ENCODE peak calls at places on chromosomes 5 and 9, in nine cellular contexts. X, I, R, Y, Q, Z, S, A and N are unnamed samples.

GRCh38 chr9:110591526-110591925 is 12.0 kb upstream of the SVEP1 start:
- DNase-seq in A (no peak), Q (no peak), Z (no peak), X (no peak), R (no peak), S (no peak), I (no peak), Y (no peak), N (no peak)

GRCh38 chr5:136082390-136083193 is 50.1 kb upstream of the SMAD5 start:
- DNase-seq in I (no peak), R (peak), X (no peak), Z (peak), S (peak), Y (peak), Q (no peak), A (peak), N (peak)

GRCh38 chr5:74337252-74338100 is 303.1 kb downstream of the ENC1 start:
- DNase-seq in S (no peak), I (no peak), X (no peak), R (no peak), A (no peak), Z (no peak), Y (no peak), Q (no peak), N (no peak)

GRCh38 chr9:83981126-83981871 is 694 bp downstream of the RMI1 start:
- DNase-seq in R (peak), Z (no peak), Y (peak), I (no peak), S (peak), Q (no peak), A (peak), X (no peak), N (no peak)

GRCh38 chr5:113242481-113243348 is 192.1 kb downstream of the TSSK1B start:
- DNase-seq in A (no peak), Z (no peak), S (no peak), X (no peak), R (no peak), Q (peak), Y (no peak), I (no peak), N (no peak)

GRCh38 chr9:73981405-73981804 is 515.7 kb upstream of the RORB start:
- DNase-seq in Q (no peak), I (no peak), Z (no peak), A (no peak), R (no peak), Y (no peak), S (no peak), X (no peak), N (no peak)

GRCh38 chr5:180095545-180095944 is 24.0 kb upstream of the RNF130 start:
- DNase-seq in I (no peak), Y (no peak), S (no peak), A (no peak), R (no peak), Q (no peak), Z (no peak), X (no peak), N (no peak)

GRCh38 chr5:151709109-151709735 is 22.5 kb upstream of the SPARC start:
- DNase-seq in Q (no peak), S (no peak), R (no peak), Y (no peak), Z (no peak), A (no peak), X (no peak), I (no peak), N (no peak)

GRCh38 chr9:112719292-112719691 is 1.4 kb upstream of the INIP start:
- DNase-seq in I (no peak), A (no peak), S (no peak), Q (peak), X (no peak), R (no peak), Z (no peak), Y (no peak), N (no peak)

GRCh38 chr5:134370306-134370870 is 981 bp upstream of the UBE2B start:
- DNase-seq in Z (no peak), Y (no peak), I (no peak), S (no peak), A (no peak), X (peak), Q (no peak), R (no peak), N (no peak)

GRCh38 chr5:73531356-73531755 is 33.1 kb downstream of the BTF3 start:
- DNase-seq in I (no peak), Q (no peak), X (no peak), A (no peak), R (no peak), Y (no peak), Z (no peak), S (no peak), N (no peak)

GRCh38 chr5:16152601-16153568 is 26.7 kb downstream of the MARCHF11 start:
- DNase-seq in Y (no peak), S (no peak), Q (no peak), I (no peak), Z (no peak), X (no peak), A (no peak), R (no peak), N (no peak)

GRCh38 chr5:53355316-53355715 is 125.1 kb upstream of the FST start:
- DNase-seq in Z (no peak), Q (no peak), A (no peak), R (no peak), I (no peak), X (no peak), S (no peak), Y (no peak), N (no peak)

GRCh38 chr9:122051401-122052346 is 41.4 kb downstream of the TTLL11 start:
- DNase-seq in S (no peak), I (no peak), R (no peak), Q (no peak), Y (no peak), Z (no peak), A (no peak), X (no peak), N (no peak)

GRCh38 chr5:169914766-169915165 is 65.5 kb downstream of the INSYN2B start:
- DNase-seq in R (peak), Z (peak), I (no peak), S (no peak), Q (no peak), Y (no peak), X (peak), A (peak), N (peak)

GRCh38 chr9:135221576-135221950 is 134.1 kb downstream of the OLFM1 start:
- DNase-seq in I (no peak), S (no peak), R (no peak), X (no peak), Y (no peak), Q (no peak), A (no peak), Z (no peak), N (no peak)

GRCh38 chr9:113349434-113350337 is at the start of gene BSPRY:
- DNase-seq in I (no peak), Y (peak), S (no peak), Q (no peak), X (peak), Z (no peak), R (no peak), A (no peak), N (no peak)

GRCh38 chr5:36459191-36460135 is 146.9 kb upstream of the SLC1A3 start:
- DNase-seq in Y (no peak), A (peak), R (no peak), X (no peak), Q (no peak), Z (no peak), S (no peak), I (no peak), N (no peak)

GRCh38 chr9:128771094-128771721 is 519 bp downstream of the ZER1 start:
- DNase-seq in I (no peak), S (peak), Q (no peak), Z (no peak), R (peak), Y (peak), A (peak), X (peak), N (no peak)

GRCh38 chr9:6199596-6199995 is 16.0 kb upstream of the IL33 start:
- DNase-seq in S (no peak), R (no peak), Y (no peak), X (no peak), Z (no peak), Q (no peak), A (no peak), I (no peak), N (no peak)

GRCh38 chr5:176737001-176737745 is 73.2 kb upstream of the UNC5A start:
- DNase-seq in X (no peak), Q (no peak), I (no peak), A (no peak), Y (no peak), R (no peak), Z (no peak), S (no peak), N (no peak)

GRCh38 chr5:53378590-53379247 is 101.7 kb upstream of the FST start:
- DNase-seq in Q (no peak), R (peak), I (no peak), S (no peak), Y (no peak), Z (no peak), A (no peak), X (no peak), N (no peak)

GRCh38 chr5:6631441-6631840 is 1.4 kb downstream of the NSUN2 start:
- DNase-seq in Y (no peak), X (no peak), R (peak), S (no peak), I (no peak), Q (no peak), Z (no peak), A (no peak), N (no peak)

GRCh38 chr5:105952875-105953274 is 1717.9 kb downstream of the EFNA5 start:
- DNase-seq in X (no peak), A (no peak), Q (peak), Z (peak), S (no peak), R (no peak), I (no peak), Y (no peak), N (no peak)

GRCh38 chr9:18352716-18353115 is 121.2 kb upstream of the ADAMTSL1 start:
- DNase-seq in X (no peak), I (no peak), Q (no peak), R (no peak), Z (no peak), A (peak), S (no peak), Y (no peak), N (no peak)

GRCh38 chr5:139749242-139749641 is 46.4 kb upstream of the PSD2 start:
- DNase-seq in Z (no peak), A (no peak), I (no peak), R (no peak), S (no peak), Q (no peak), X (no peak), Y (no peak), N (no peak)

GRCh38 chr9:33817327-33818166 is 587 bp downstream of the UBE2R2 start:
- DNase-seq in A (peak), R (peak), X (peak), I (peak), Y (peak), Q (peak), Z (peak), S (peak), N (peak)